ENCODE peak calls at places on chromosomes 12 and 14, in five cellular contexts. K, J, O, S and Q are unnamed samples.

GRCh38 chr14:92449404-92449975 is 64.1 kb upstream of the RIN3 start:
- DNase-seq in K (no peak), J (no peak), O (no peak), S (no peak), Q (no peak)

GRCh38 chr14:75702606-75703261 is 41.7 kb downstream of the TTLL5 start:
- DNase-seq in K (no peak), J (no peak), O (no peak), S (no peak), Q (no peak)

GRCh38 chr12:45324391-45324790 is 108.5 kb downstream of the ANO6 start:
- DNase-seq in K (no peak), J (no peak), O (no peak), S (no peak), Q (no peak)

GRCh38 chr12:131620520-131620919 is 90.4 kb upstream of the SFSWAP start:
- DNase-seq in K (no peak), J (no peak), O (no peak), S (no peak), Q (no peak)

GRCh38 chr12:31756977-31757420 is 28.2 kb upstream of the AMN1 start:
- DNase-seq in K (no peak), J (peak; percentile 87), O (no peak), S (peak; percentile 36), Q (peak; percentile 88)

GRCh38 chr14:39762576-39763401 is 330.6 kb upstream of the FBXO33 start:
- DNase-seq in K (no peak), J (no peak), O (no peak), S (no peak), Q (no peak)

GRCh38 chr12:84807249-84807648 is 105.3 kb downstream of the SLC6A15 start:
- DNase-seq in K (no peak), J (peak; percentile 73), O (no peak), S (no peak), Q (no peak)

GRCh38 chr14:29821665-29822429 is 105.8 kb downstream of the PRKD1 start:
- DNase-seq in K (no peak), J (no peak), O (no peak), S (no peak), Q (no peak)

GRCh38 chr12:100545092-100545491 is 28.4 kb upstream of the GAS2L3 start:
- DNase-seq in K (no peak), J (peak; percentile 12), O (no peak), S (no peak), Q (no peak)

GRCh38 chr12:68373836-68374314 is 41.7 kb upstream of the MDM1 start:
- DNase-seq in K (no peak), J (no peak), O (no peak), S (no peak), Q (no peak)

GRCh38 chr14:71885301-71885700 is 46.9 kb upstream of the RGS6 start:
- DNase-seq in K (no peak), J (no peak), O (no peak), S (no peak), Q (no peak)

GRCh38 chr14:94707494-94707893 is 62.4 kb downstream of the GSC start:
- DNase-seq in K (no peak), J (no peak), O (no peak), S (no peak), Q (no peak)

GRCh38 chr14:36315159-36315853 is 5.1 kb downstream of the MBIP start:
- DNase-seq in K (no peak), J (peak; percentile 13), O (no peak), S (no peak), Q (no peak)

GRCh38 chr12:131487379-131488129 is 223.3 kb upstream of the SFSWAP start:
- DNase-seq in K (no peak), J (no peak), O (peak; percentile 21), S (no peak), Q (peak; percentile 2)

DNA sequence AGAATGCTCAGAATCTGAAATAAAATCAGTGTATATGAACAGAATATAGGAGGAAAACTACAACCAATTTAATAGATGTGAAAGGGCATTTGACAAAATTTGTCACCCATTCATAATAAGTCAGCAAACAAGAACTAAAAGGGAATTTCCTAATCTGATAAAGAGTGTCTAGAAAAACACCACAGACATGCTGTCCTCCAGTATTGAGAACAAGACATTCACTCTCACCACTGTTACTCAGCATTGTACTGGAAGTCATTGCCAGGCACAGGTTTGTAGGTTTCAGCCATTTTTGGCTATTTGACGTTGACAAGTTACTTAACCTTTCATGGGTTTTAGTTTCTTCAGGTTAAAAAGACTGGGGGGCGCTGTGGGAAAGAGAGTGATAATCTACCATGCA is 13.2 kb downstream of the EIF2S1 start:
- DNase-seq in K (no peak), J (peak; percentile 16), O (no peak), S (no peak), Q (no peak)
- H3K36me3 ChIP-seq in K (peaks cover 95% of the 10 kb centered on the region), J (peaks cover 47% of the 10 kb centered on the region), O (no peaks in the 10 kb centered on the region), S (peaks cover 27% of the 10 kb centered on the region), Q (peaks cover 21% of the 10 kb centered on the region)

GRCh38 chr12:121791671-121792496 is 1.6 kb downstream of the RHOF start:
- DNase-seq in K (no peak), J (no peak), O (peak; percentile 62), S (peak; percentile 64), Q (peak; percentile 91)
- H3K4me1 ChIP-seq in K (peaks cover 95% of the 10 kb centered on the region), J (peaks cover 33% of the 10 kb centered on the region), O (peaks cover 52% of the 10 kb centered on the region), S (peaks cover 100% of the 10 kb centered on the region), Q (peaks cover 4% of the 10 kb centered on the region)

GRCh38 chr12:119090865-119091264 is 87.9 kb upstream of the HSPB8 start:
- DNase-seq in K (no peak), J (no peak), O (no peak), S (no peak), Q (no peak)

GRCh38 chr12:119089668-119090013 is 89.1 kb upstream of the HSPB8 start:
- DNase-seq in K (no peak), J (no peak), O (no peak), S (no peak), Q (no peak)

GRCh38 chr12:119090276-119090675 is 88.5 kb upstream of the HSPB8 start:
- DNase-seq in K (no peak), J (no peak), O (no peak), S (no peak), Q (no peak)

GRCh38 chr12:119088917-119089667 is 89.6 kb upstream of the HSPB8 start:
- DNase-seq in K (no peak), J (no peak), O (no peak), S (no peak), Q (no peak)
- H3K27ac ChIP-seq in K (no peak overlapping the region), J (no peak overlapping the region), O (no peak overlapping the region), S (no peak overlapping the region), Q (no peak overlapping the region)

GRCh38 chr12:108696996-108697290 is 34.4 kb downstream of the CORO1C start:
- DNase-seq in K (no peak), J (no peak), O (no peak), S (no peak), Q (no peak)
- H3K36me3 ChIP-seq in K (peaks cover 22% of the 10 kb centered on the region), J (peaks cover 22% of the 10 kb centered on the region), O (no peaks in the 10 kb centered on the region), S (no peaks in the 10 kb centered on the region), Q (peaks cover 6% of the 10 kb centered on the region)

GRCh38 chr14:64965356-64966000 is 6.7 kb downstream of the RAB15 start:
- DNase-seq in K (no peak), J (no peak), O (no peak), S (no peak), Q (no peak)
- H3K4me1 ChIP-seq in K (peaks cover 12% of the 10 kb centered on the region), J (peaks cover 4% of the 10 kb centered on the region), O (no peaks in the 10 kb centered on the region), S (peaks cover 13% of the 10 kb centered on the region), Q (no peaks in the 10 kb centered on the region)

GRCh38 chr12:43198608-43199007 is 353.4 kb downstream of the ADAMTS20 start:
- DNase-seq in K (no peak), J (no peak), O (no peak), S (no peak), Q (peak; percentile 13)
- H3K27ac ChIP-seq in K (no peak overlapping the region), J (no peak overlapping the region), O (no peak overlapping the region), S (no peak overlapping the region), Q (no peak overlapping the region)

GRCh38 chr14:54715811-54716210 is 148.9 kb downstream of the SAMD4A start:
- DNase-seq in K (no peak), J (no peak), O (no peak), S (no peak), Q (no peak)

GRCh38 chr14:54713364-54713763 is 146.4 kb downstream of the SAMD4A start:
- DNase-seq in K (no peak), J (no peak), O (no peak), S (no peak), Q (no peak)

GRCh38 chr14:54718046-54718445 is 151.1 kb downstream of the SAMD4A start:
- DNase-seq in K (no peak), J (no peak), O (no peak), S (no peak), Q (no peak)

GRCh38 chr14:54712371-54712998 is 145.6 kb downstream of the SAMD4A start:
- DNase-seq in K (no peak), J (no peak), O (no peak), S (no peak), Q (no peak)

DNA sequence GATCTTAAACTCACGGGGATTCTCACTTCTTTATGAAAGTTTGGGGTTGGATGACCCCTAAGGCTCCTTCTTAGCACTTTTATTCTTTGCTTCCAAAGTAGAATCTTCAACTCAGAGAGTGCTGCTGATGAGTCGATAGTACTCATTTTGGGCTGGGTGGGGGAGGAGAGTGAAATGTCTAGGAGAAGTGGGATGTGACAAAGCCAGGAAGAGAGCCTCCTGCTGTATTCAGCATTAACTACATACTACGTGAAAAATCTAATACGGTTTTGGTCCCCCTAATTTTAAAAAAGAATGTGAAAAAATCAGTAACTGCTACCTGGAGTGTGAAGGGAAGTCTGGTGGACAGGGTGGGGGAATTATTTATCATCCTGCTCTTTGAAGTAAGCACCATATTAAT is 148.3 kb downstream of the SAMD4A start:
- DNase-seq in K (no peak), J (peak; percentile 51), O (no peak), S (no peak), Q (no peak)
- H3K36me3 ChIP-seq in K (no peaks in the 10 kb centered on the region), J (peaks cover under 1% of the 10 kb centered on the region), O (no peaks in the 10 kb centered on the region), S (no peaks in the 10 kb centered on the region), Q (no peaks in the 10 kb centered on the region)

DNA sequence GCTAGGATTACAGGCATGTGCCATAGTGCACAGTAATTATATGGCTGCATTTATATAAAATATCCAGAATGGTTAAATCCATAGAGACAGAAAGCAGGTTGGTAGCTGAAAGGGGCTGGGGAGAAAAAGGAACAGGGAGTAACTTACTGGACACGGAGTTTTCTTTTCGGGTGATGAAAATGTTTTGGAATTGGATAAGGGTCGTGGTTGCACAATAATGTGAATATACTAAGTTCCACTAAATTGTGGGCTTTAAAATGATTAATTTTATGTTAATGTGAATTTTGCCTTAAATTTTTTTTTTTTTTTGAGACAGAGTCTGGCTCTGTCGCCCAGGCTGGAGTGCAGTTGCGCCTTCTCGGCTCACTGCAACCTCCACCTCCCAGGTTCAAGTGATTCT is 70.1 kb upstream of the BDKRB2 start:
- DNase-seq in K (no peak), J (no peak), O (no peak), S (no peak), Q (no peak)
- H3K4me1 ChIP-seq in K (no peaks in the 10 kb centered on the region), J (no peaks in the 10 kb centered on the region), O (no peaks in the 10 kb centered on the region), S (peaks cover 27% of the 10 kb centered on the region), Q (no peaks in the 10 kb centered on the region)

GRCh38 chr14:96039633-96040311 is 610 bp downstream of the C14orf132 start:
- DNase-seq in K (no peak), J (no peak), O (no peak), S (no peak), Q (no peak)
- H3K27ac ChIP-seq in K (peak overlapping the region; percentile 42), J (no peak overlapping the region), O (peak overlapping the region; percentile 72), S (peak overlapping the region; percentile 29), Q (peak overlapping the region; percentile 73)